ENCODE peak calls at places on chromosomes 2 and 18, in nine cellular contexts. F, D, X, E, T, O, W, A and I are unnamed samples.

GRCh38 chr2:199662245-199662644 is 188.7 kb downstream of the FTCDNL1 start:
- DNase-seq in O (no peak), A (no peak), T (no peak), D (no peak), W (no peak), X (no peak), F (no peak), E (no peak), I (no peak)

GRCh38 chr2:44326548-44327269 is 34.6 kb downstream of the PREPL start:
- DNase-seq in O (no peak), T (no peak), F (no peak), E (no peak), A (no peak), W (no peak), D (no peak), X (no peak), I (no peak)

GRCh38 chr2:166157578-166157977 is 29.8 kb upstream of the SCN1A start:
- DNase-seq in F (no peak), E (no peak), W (no peak), X (no peak), A (no peak), O (no peak), T (no peak), D (no peak), I (no peak)

GRCh38 chr18:13585379-13586153 is 140.8 kb downstream of the FAM210A start:
- DNase-seq in A (no peak), W (no peak), X (peak), T (no peak), F (no peak), O (no peak), E (no peak), D (no peak), I (no peak)

GRCh38 chr18:39455300-39455699 is 1889.7 kb upstream of the CELF4 start:
- DNase-seq in W (no peak), F (peak), T (peak), D (peak), X (no peak), A (no peak), E (peak), O (peak), I (no peak)

GRCh38 chr2:162100579-162100978 is 26.6 kb upstream of the DPP4 start:
- DNase-seq in O (peak), F (peak), X (no peak), E (no peak), T (no peak), A (no peak), D (no peak), W (no peak), I (no peak)

GRCh38 chr2:54428401-54428800 is 27.7 kb upstream of the SPTBN1 start:
- DNase-seq in X (no peak), T (no peak), F (no peak), A (no peak), W (no peak), O (no peak), D (no peak), E (no peak), I (no peak)

GRCh38 chr18:37537868-37538525 is 27.6 kb downstream of the CELF4 start:
- DNase-seq in O (peak), T (peak), X (peak), A (peak), W (peak), D (peak), F (peak), E (peak), I (peak)

GRCh38 chr2:62999905-63000304 is 50.7 kb upstream of the OTX1 start:
- DNase-seq in T (peak), X (no peak), A (no peak), D (no peak), E (peak), F (no peak), O (no peak), W (no peak), I (no peak)

GRCh38 chr2:171522057-171522803 is at the start of gene CYBRD1:
- DNase-seq in T (peak), D (peak), X (no peak), O (no peak), W (peak), A (peak), E (peak), F (peak), I (no peak)

GRCh38 chr2:239441261-239441701 is 40.5 kb upstream of the HDAC4 start:
- DNase-seq in A (no peak), D (no peak), T (peak), F (no peak), X (no peak), O (no peak), W (no peak), E (no peak), I (no peak)

GRCh38 chr2:38797276-38797675 is 19.3 kb downstream of the GEMIN6 start:
- DNase-seq in E (no peak), W (no peak), D (peak), T (no peak), F (no peak), O (no peak), A (no peak), X (no peak), I (no peak)

GRCh38 chr18:63979409-63979908 is 9.6 kb downstream of the SERPINB8 start:
- DNase-seq in F (peak), O (peak), W (peak), A (peak), T (peak), D (peak), E (no peak), X (peak), I (peak)

GRCh38 chr2:197261808-197262226 is 48.8 kb downstream of the ANKRD44 start:
- DNase-seq in X (no peak), O (no peak), W (no peak), E (no peak), A (no peak), F (no peak), D (peak), T (peak), I (no peak)
- H2AFZ ChIP-seq in X (no peak), O (no peak), W (no peak), E (no peak), A (no peak), F (no peak), D (no peak), T (peak), I (no peak)

GRCh38 chr2:193377789-193378188 is 1183.1 kb upstream of the TMEFF2 start:
- DNase-seq in F (no peak), D (no peak), E (no peak), T (no peak), X (no peak), A (no peak), O (no peak), W (no peak), I (no peak)

DNA sequence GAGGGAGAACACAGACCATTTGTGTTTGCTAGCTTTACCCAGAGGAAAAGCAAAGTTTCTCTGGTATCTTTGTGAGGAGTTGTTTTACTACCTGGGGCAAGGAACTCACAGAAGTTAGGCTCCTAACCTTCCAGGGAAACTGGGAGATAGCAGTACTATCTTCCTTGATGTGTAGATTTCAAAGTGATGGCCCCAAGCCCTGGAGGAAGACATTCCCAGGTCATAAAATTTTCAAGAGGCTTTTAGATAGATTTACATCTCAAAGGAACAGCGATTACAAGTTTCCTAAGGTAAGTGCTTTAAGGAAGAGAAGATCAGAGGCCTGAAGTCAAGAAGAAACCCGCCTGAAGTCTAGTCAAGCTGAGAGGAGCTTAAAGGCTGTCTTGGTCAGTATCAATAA is 1187.8 kb upstream of the TMEFF2 start:
- DNase-seq in E (no peak), O (no peak), W (peak), T (no peak), A (no peak), X (no peak), D (no peak), F (no peak), I (no peak)
- H2AFZ ChIP-seq in E (no peak), O (no peak), W (no peak), T (no peak), A (peak), X (no peak), D (no peak), F (no peak), I (no peak)

GRCh38 chr2:235133837-235134236 is 182.0 kb downstream of the SH3BP4 start:
- DNase-seq in F (no peak), D (no peak), E (no peak), A (no peak), W (no peak), T (no peak), X (no peak), O (no peak), I (no peak)
- H2AFZ ChIP-seq in F (no peak), D (no peak), E (no peak), A (no peak), W (no peak), T (no peak), X (no peak), O (no peak), I (no peak)

GRCh38 chr2:26583381-26583911 is 57.7 kb downstream of the CIB4 start:
- DNase-seq in O (no peak), X (no peak), T (no peak), W (peak), E (no peak), D (no peak), A (no peak), F (no peak), I (no peak)

GRCh38 chr2:26582890-26583289 is 58.3 kb downstream of the CIB4 start:
- DNase-seq in X (no peak), A (no peak), D (no peak), T (no peak), O (no peak), F (no peak), W (no peak), E (no peak), I (no peak)

GRCh38 chr2:26585100-26585499 is 56.1 kb downstream of the CIB4 start:
- DNase-seq in D (no peak), O (no peak), X (no peak), F (no peak), E (no peak), W (peak), T (no peak), A (no peak), I (no peak)

GRCh38 chr2:26584656-26585055 is 56.5 kb downstream of the CIB4 start:
- DNase-seq in D (no peak), W (peak), T (no peak), E (no peak), X (no peak), F (no peak), A (no peak), O (no peak), I (no peak)

DNA sequence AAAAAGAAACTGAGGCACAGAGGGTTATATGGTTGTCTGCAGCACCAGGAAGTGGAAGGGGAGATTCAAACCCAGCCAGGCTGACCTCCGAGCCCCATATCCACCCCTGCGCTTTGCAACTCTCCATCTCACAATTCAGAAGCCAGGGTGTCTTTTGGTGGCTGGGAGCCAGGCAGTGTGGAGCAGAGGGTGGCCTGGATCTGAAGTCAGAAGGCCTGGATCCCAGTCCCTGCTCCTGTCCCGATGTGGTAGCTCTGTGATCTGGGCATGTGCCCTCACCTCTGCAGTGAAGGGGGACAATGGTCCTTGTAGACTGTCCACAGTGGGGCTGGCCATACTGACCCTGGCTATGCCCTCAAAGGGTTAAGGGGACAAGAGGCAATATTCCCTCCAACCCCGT is 57.0 kb downstream of the CIB4 start:
- DNase-seq in D (no peak), W (peak), E (no peak), X (no peak), T (no peak), F (no peak), O (no peak), A (no peak), I (no peak)
- H2AFZ ChIP-seq in D (no peak), W (no peak), E (no peak), X (no peak), T (no peak), F (no peak), O (no peak), A (no peak), I (no peak)